ENCODE peak calls at places on chromosome 1, in nine cellular contexts. N is glutamatergic neuron, S is AG10803, R is AG09309, Y is MCF 10A, O is tibial nerve, A is heart left ventricle, X is brain microvascular endothelial cell, D is bronchial epithelial cell. F is an unnamed sample.

GRCh38 chr1:92994105-92994712 is 32.9 kb upstream of the DIPK1A start:
- DNase-seq in N (peak), S (peak), R (peak), Y (peak), O (peak), A (no peak), X (peak), D (peak), F (peak)

GRCh38 chr1:113519561-113519960 is 129.2 kb downstream of the MAGI3 start:
- DNase-seq in N (no peak), S (peak), R (no peak), Y (peak), O (no peak), A (no peak), X (peak), D (peak), F (no peak)

GRCh38 chr1:162011337-162012012 is 12.2 kb downstream of the OLFML2B start:
- DNase-seq in N (peak), S (peak), R (no peak), Y (no peak), O (no peak), A (no peak), X (no peak), D (no peak), F (no peak)

GRCh38 chr1:101520302-101520701 is 283.5 kb downstream of the S1PR1 start:
- DNase-seq in N (peak), S (peak), R (peak), Y (peak), O (no peak), A (no peak), X (peak), D (peak), F (peak)

GRCh38 chr1:37890378-37891014 is 31.1 kb upstream of the MTF1 start:
- DNase-seq in N (no peak), S (peak), R (peak), Y (peak), O (peak), A (no peak), X (peak), D (peak), F (no peak)

GRCh38 chr1:111030590-111030989 is 66.9 kb upstream of the LRIF1 start:
- DNase-seq in N (peak), S (peak), R (peak), Y (peak), O (peak), A (no peak), X (peak), D (peak), F (no peak)

GRCh38 chr1:81730881-81731280 is 69.9 kb upstream of the ADGRL2 start:
- DNase-seq in N (no peak), S (no peak), R (no peak), Y (no peak), O (no peak), A (no peak), X (no peak), D (no peak), F (no peak)

GRCh38 chr1:220748091-220748934 is at the start of gene MTARC2:
- DNase-seq in N (peak), S (peak), R (peak), Y (peak), O (peak), A (peak), X (peak), D (peak), F (peak)

GRCh38 chr1:146036990-146037646 is 15.6 kb upstream of the HJV start:
- DNase-seq in N (peak), S (peak), R (peak), Y (peak), O (peak), A (peak), X (peak), D (peak), F (no peak)

GRCh38 chr1:46772571-46772970 is 26.3 kb upstream of the CYP4B1 start:
- DNase-seq in N (no peak), S (no peak), R (no peak), Y (no peak), O (peak), A (no peak), X (no peak), D (no peak), F (no peak)

GRCh38 chr1:236149003-236149595 is 6.8 kb downstream of the GPR137B start:
- DNase-seq in N (no peak), S (no peak), R (no peak), Y (no peak), O (no peak), A (no peak), X (no peak), D (no peak), F (no peak)

GRCh38 chr1:77889240-77889637 is 815 bp downstream of the NEXN start:
- DNase-seq in N (no peak), S (peak), R (no peak), Y (peak), O (no peak), A (no peak), X (peak), D (peak), F (no peak)

GRCh38 chr1:183810172-183810571 is 5.3 kb downstream of the RGL1 start:
- DNase-seq in N (no peak), S (no peak), R (no peak), Y (no peak), O (no peak), A (no peak), X (peak), D (no peak), F (no peak)

GRCh38 chr1:184387069-184387870 is 441 bp downstream of the C1orf21 start:
- DNase-seq in N (peak), S (no peak), R (no peak), Y (peak), O (peak), A (peak), X (peak), D (peak), F (no peak)

GRCh38 chr1:153572569-153573015 is 6.9 kb upstream of the S100A2 start:
- DNase-seq in N (no peak), S (peak), R (peak), Y (peak), O (peak), A (peak), X (peak), D (peak), F (no peak)

GRCh38 chr1:17688217-17688810 is 66.8 kb upstream of the ACTL8 start:
- DNase-seq in N (no peak), S (no peak), R (no peak), Y (no peak), O (no peak), A (no peak), X (no peak), D (no peak), F (no peak)

GRCh38 chr1:114350731-114351445 is 160.1 kb downstream of the TRIM33 start:
- DNase-seq in N (no peak), S (no peak), R (no peak), Y (no peak), O (no peak), A (no peak), X (no peak), D (no peak), F (no peak)

GRCh38 chr1:240092301-240093119 is 827 bp downstream of the FMN2 start:
- DNase-seq in N (peak), S (peak), R (no peak), Y (peak), O (no peak), A (peak), X (peak), D (no peak), F (no peak)

GRCh38 chr1:91608876-91609275 is 108.2 kb downstream of the CDC7 start:
- DNase-seq in N (no peak), S (peak), R (peak), Y (peak), O (no peak), A (no peak), X (peak), D (peak), F (no peak)

DNA sequence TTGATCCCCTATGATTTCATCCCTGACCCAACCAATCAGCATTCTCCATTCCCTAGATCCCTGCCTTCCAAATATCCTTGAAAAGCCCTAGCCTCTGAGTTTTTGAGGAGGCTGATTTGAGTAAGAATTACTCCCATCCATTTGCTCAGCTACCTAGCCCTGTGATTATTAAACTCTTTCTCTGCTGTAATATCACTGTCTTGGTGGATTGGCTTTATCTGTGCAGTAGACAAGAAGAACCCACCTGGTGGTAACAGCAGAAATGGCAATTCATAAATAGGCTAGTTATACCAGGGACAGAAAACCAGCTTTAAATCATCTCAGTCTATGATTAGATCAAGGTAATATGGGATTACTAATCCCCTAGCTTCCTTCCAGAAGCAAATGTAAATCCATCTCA is 13.0 kb downstream of the IL20 start:
- DNase-seq in N (no peak), S (no peak), R (no peak), Y (no peak), O (no peak), A (no peak), X (no peak), D (no peak), F (no peak)
- TF ChIP-seq CTCF in N (no peak), S (no peak), R (no peak), Y (no peak), O (no peak), A (no peak), X (peak), D (no peak), F (no peak)

DNA sequence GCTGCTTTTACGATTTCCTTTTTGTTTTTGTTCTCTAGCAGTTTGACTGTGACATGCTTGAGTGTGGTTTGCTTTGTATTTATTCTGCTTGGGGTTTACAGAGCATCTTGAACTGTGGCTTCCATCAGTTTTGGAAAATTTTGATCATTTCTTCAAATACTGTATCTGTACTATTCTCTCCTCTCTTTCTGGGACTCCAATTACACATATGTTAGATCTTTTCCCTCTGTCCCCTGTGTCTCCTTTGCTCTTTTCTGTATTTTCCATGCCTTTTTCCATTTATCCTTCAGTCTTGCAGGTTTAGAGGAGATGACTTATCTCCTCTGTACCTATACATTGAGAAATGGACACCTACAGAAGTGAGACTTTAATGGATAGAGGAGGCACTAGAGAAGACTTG is 31.7 kb downstream of the COQ8A start:
- DNase-seq in N (no peak), S (no peak), R (no peak), Y (no peak), O (no peak), A (no peak), X (no peak), D (no peak), F (no peak)
- TF ChIP-seq CTCF in N (no peak), S (no peak), R (no peak), Y (no peak), O (no peak), A (no peak), X (no peak), D (no peak), F (no peak)

DNA sequence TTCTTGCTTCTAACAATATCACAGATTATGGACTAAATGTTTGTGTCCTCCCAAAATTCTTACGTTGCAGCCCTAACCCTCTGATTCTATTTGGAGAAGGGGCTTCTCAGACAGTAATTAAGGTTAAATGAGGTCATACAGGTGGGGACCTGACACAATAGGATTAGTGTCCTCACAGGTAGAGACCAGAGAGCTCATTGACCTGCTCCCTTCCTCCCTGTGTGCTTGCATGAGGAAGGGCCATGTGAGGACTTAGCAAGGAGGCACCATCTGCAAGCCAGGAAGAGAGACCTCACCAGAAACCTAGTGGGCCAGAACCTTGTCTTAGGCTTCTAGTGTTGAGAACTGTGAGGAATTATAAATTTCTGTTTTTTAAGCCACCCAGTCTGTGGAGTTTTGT is 322.6 kb downstream of the SMYD3 start:
- DNase-seq in N (no peak), S (no peak), R (no peak), Y (no peak), O (no peak), A (no peak), X (no peak), D (no peak), F (no peak)
- TF ChIP-seq CTCF in N (no peak), S (no peak), R (no peak), Y (no peak), O (no peak), A (no peak), X (no peak), D (no peak), F (no peak)

GRCh38 chr1:79259390-79260336 is 253.1 kb upstream of the ADGRL4 start:
- DNase-seq in N (no peak), S (peak), R (peak), Y (peak), O (no peak), A (no peak), X (no peak), D (peak), F (no peak)
- TF ChIP-seq CTCF in N (peak), S (peak), R (peak), Y (peak), O (peak), A (peak), X (peak), D (peak), F (peak)

F was measured in D721Med.